ENCODE peak calls at places on chromosomes 4 and X, in eight cellular contexts. One of them, this sample, is unnamed. For H3K27me3, the result is how much of the 10 kb centered on the place peaks cover.

GRCh38 chr4:73679836-73680235 is 59.6 kb upstream of the RASSF6 start:
- DNase-seq in sigmoid colon: no peak
- DNase-seq in body of pancreas: no peak
- DNase-seq in fibroblast of lung: peak
- DNase-seq in keratinocyte: no peak
- DNase-seq in heart right ventricle: no peak
- DNase-seq in tibial artery: no peak
- DNase-seq in neural progenitor cell: no peak
- DNase-seq in this sample: peak

GRCh38 chr4:155400893-155401292 is 24.1 kb upstream of the MAP9 start:
- DNase-seq in sigmoid colon: no peak
- DNase-seq in body of pancreas: no peak
- DNase-seq in fibroblast of lung: no peak
- DNase-seq in keratinocyte: no peak
- DNase-seq in heart right ventricle: no peak
- DNase-seq in tibial artery: no peak
- DNase-seq in neural progenitor cell: no peak
- DNase-seq in this sample: no peak

GRCh38 chr4:185787926-185788679 is 23.9 kb downstream of the SORBS2 start:
- DNase-seq in sigmoid colon: no peak
- DNase-seq in body of pancreas: no peak
- DNase-seq in fibroblast of lung: no peak
- DNase-seq in keratinocyte: no peak
- DNase-seq in heart right ventricle: no peak
- DNase-seq in tibial artery: no peak
- DNase-seq in neural progenitor cell: peak
- DNase-seq in this sample: no peak

GRCh38 chrX:39327255-39327654 is 526.0 kb downstream of the MID1IP1 start:
- DNase-seq in sigmoid colon: no peak
- DNase-seq in body of pancreas: no peak
- DNase-seq in fibroblast of lung: no peak
- DNase-seq in keratinocyte: no peak
- DNase-seq in heart right ventricle: no peak
- DNase-seq in tibial artery: no peak
- DNase-seq in neural progenitor cell: no peak
- DNase-seq in this sample: no peak

GRCh38 chrX:107677909-107678308 is 49.6 kb downstream of the PRPS1 start:
- DNase-seq in sigmoid colon: no peak
- DNase-seq in body of pancreas: no peak
- DNase-seq in fibroblast of lung: no peak
- DNase-seq in keratinocyte: no peak
- DNase-seq in heart right ventricle: no peak
- DNase-seq in tibial artery: peak
- DNase-seq in neural progenitor cell: no peak
- DNase-seq in this sample: no peak

GRCh38 chr4:18203936-18204335 is 182.4 kb upstream of the LCORL start:
- DNase-seq in sigmoid colon: no peak
- DNase-seq in body of pancreas: no peak
- DNase-seq in fibroblast of lung: no peak
- DNase-seq in keratinocyte: no peak
- DNase-seq in heart right ventricle: no peak
- DNase-seq in tibial artery: no peak
- DNase-seq in neural progenitor cell: no peak
- DNase-seq in this sample: no peak

GRCh38 chr4:41887821-41888699 is 47.2 kb upstream of the TMEM33 start:
- DNase-seq in sigmoid colon: no peak
- DNase-seq in body of pancreas: peak
- DNase-seq in fibroblast of lung: peak
- DNase-seq in keratinocyte: peak
- DNase-seq in heart right ventricle: no peak
- DNase-seq in tibial artery: no peak
- DNase-seq in neural progenitor cell: peak
- DNase-seq in this sample: peak

GRCh38 chr4:25448379-25449109 is 71.5 kb downstream of the ANAPC4 start:
- DNase-seq in sigmoid colon: peak
- DNase-seq in body of pancreas: no peak
- DNase-seq in fibroblast of lung: peak
- DNase-seq in keratinocyte: peak
- DNase-seq in heart right ventricle: no peak
- DNase-seq in tibial artery: peak
- DNase-seq in neural progenitor cell: peak
- DNase-seq in this sample: peak

GRCh38 chr4:87882861-87883260 is 50.1 kb downstream of the MEPE start:
- DNase-seq in sigmoid colon: no peak
- DNase-seq in body of pancreas: no peak
- DNase-seq in fibroblast of lung: peak
- DNase-seq in keratinocyte: no peak
- DNase-seq in heart right ventricle: no peak
- DNase-seq in tibial artery: no peak
- DNase-seq in neural progenitor cell: no peak
- DNase-seq in this sample: no peak

GRCh38 chr4:168942985-168943384 is 67.1 kb downstream of the CBR4 start:
- DNase-seq in sigmoid colon: no peak
- DNase-seq in body of pancreas: no peak
- DNase-seq in fibroblast of lung: no peak
- DNase-seq in keratinocyte: no peak
- DNase-seq in heart right ventricle: no peak
- DNase-seq in tibial artery: no peak
- DNase-seq in neural progenitor cell: no peak
- DNase-seq in this sample: no peak

GRCh38 chr4:1154523-1155182 is 17.7 kb downstream of the SPON2 start:
- DNase-seq in sigmoid colon: peak
- DNase-seq in body of pancreas: peak
- DNase-seq in fibroblast of lung: peak
- DNase-seq in keratinocyte: no peak
- DNase-seq in heart right ventricle: no peak
- DNase-seq in tibial artery: peak
- DNase-seq in neural progenitor cell: no peak
- DNase-seq in this sample: no peak

GRCh38 chrX:16638533-16638932 is 11.4 kb upstream of the S100G start:
- DNase-seq in sigmoid colon: no peak
- DNase-seq in body of pancreas: no peak
- DNase-seq in fibroblast of lung: peak
- DNase-seq in keratinocyte: no peak
- DNase-seq in heart right ventricle: no peak
- DNase-seq in tibial artery: no peak
- DNase-seq in neural progenitor cell: no peak
- DNase-seq in this sample: no peak

GRCh38 chrX:82070948-82071347 is 869.0 kb downstream of the SH3BGRL start:
- DNase-seq in sigmoid colon: no peak
- DNase-seq in body of pancreas: no peak
- DNase-seq in fibroblast of lung: no peak
- DNase-seq in keratinocyte: no peak
- DNase-seq in heart right ventricle: no peak
- DNase-seq in tibial artery: no peak
- DNase-seq in neural progenitor cell: no peak
- DNase-seq in this sample: no peak

GRCh38 chr4:37066149-37066548 is 178.4 kb upstream of the NWD2 start:
- DNase-seq in sigmoid colon: no peak
- DNase-seq in body of pancreas: peak
- DNase-seq in fibroblast of lung: no peak
- DNase-seq in keratinocyte: no peak
- DNase-seq in heart right ventricle: no peak
- DNase-seq in tibial artery: no peak
- DNase-seq in neural progenitor cell: no peak
- DNase-seq in this sample: no peak

GRCh38 chr4:147753047-147753446 is 21.2 kb downstream of the ARHGAP10 start:
- DNase-seq in sigmoid colon: no peak
- DNase-seq in body of pancreas: no peak
- DNase-seq in fibroblast of lung: peak
- DNase-seq in keratinocyte: no peak
- DNase-seq in heart right ventricle: no peak
- DNase-seq in tibial artery: no peak
- DNase-seq in neural progenitor cell: no peak
- DNase-seq in this sample: no peak

GRCh38 chr4:147754037-147754445 is 22.2 kb downstream of the ARHGAP10 start:
- DNase-seq in sigmoid colon: no peak
- DNase-seq in body of pancreas: no peak
- DNase-seq in fibroblast of lung: peak
- DNase-seq in keratinocyte: no peak
- DNase-seq in heart right ventricle: no peak
- DNase-seq in tibial artery: no peak
- DNase-seq in neural progenitor cell: peak
- DNase-seq in this sample: no peak

GRCh38 chr4:147760176-147760575 is 28.3 kb downstream of the ARHGAP10 start:
- DNase-seq in sigmoid colon: no peak
- DNase-seq in body of pancreas: peak
- DNase-seq in fibroblast of lung: no peak
- DNase-seq in keratinocyte: no peak
- DNase-seq in heart right ventricle: no peak
- DNase-seq in tibial artery: no peak
- DNase-seq in neural progenitor cell: no peak
- DNase-seq in this sample: no peak

GRCh38 chr4:147756417-147756816 is 24.5 kb downstream of the ARHGAP10 start:
- DNase-seq in sigmoid colon: no peak
- DNase-seq in body of pancreas: no peak
- DNase-seq in fibroblast of lung: no peak
- DNase-seq in keratinocyte: no peak
- DNase-seq in heart right ventricle: no peak
- DNase-seq in tibial artery: no peak
- DNase-seq in neural progenitor cell: no peak
- DNase-seq in this sample: no peak

GRCh38 chr4:147755567-147756295 is 23.8 kb downstream of the ARHGAP10 start:
- DNase-seq in sigmoid colon: no peak
- DNase-seq in body of pancreas: no peak
- DNase-seq in fibroblast of lung: peak
- DNase-seq in keratinocyte: no peak
- DNase-seq in heart right ventricle: no peak
- DNase-seq in tibial artery: no peak
- DNase-seq in neural progenitor cell: no peak
- DNase-seq in this sample: no peak
- H3K4me3 ChIP-seq in sigmoid colon: peak
- H3K4me3 ChIP-seq in body of pancreas: no peak
- H3K4me3 ChIP-seq in fibroblast of lung: peak
- H3K4me3 ChIP-seq in keratinocyte: no peak
- H3K4me3 ChIP-seq in heart right ventricle: no peak
- H3K4me3 ChIP-seq in tibial artery: peak
- H3K4me3 ChIP-seq in neural progenitor cell: no peak
- H3K4me3 ChIP-seq in this sample: no peak

GRCh38 chr4:3875466-3875865 is 109.3 kb downstream of the ADRA2C start:
- DNase-seq in sigmoid colon: peak
- DNase-seq in body of pancreas: no peak
- DNase-seq in fibroblast of lung: no peak
- DNase-seq in keratinocyte: no peak
- DNase-seq in heart right ventricle: no peak
- DNase-seq in tibial artery: no peak
- DNase-seq in neural progenitor cell: no peak
- DNase-seq in this sample: no peak

GRCh38 chr4:3872834-3873313 is 106.7 kb downstream of the ADRA2C start:
- DNase-seq in sigmoid colon: no peak
- DNase-seq in body of pancreas: no peak
- DNase-seq in fibroblast of lung: no peak
- DNase-seq in keratinocyte: no peak
- DNase-seq in heart right ventricle: no peak
- DNase-seq in tibial artery: no peak
- DNase-seq in neural progenitor cell: no peak
- DNase-seq in this sample: no peak

GRCh38 chr4:3871881-3872833 is 106.0 kb downstream of the ADRA2C start:
- DNase-seq in sigmoid colon: peak
- DNase-seq in body of pancreas: no peak
- DNase-seq in fibroblast of lung: no peak
- DNase-seq in keratinocyte: no peak
- DNase-seq in heart right ventricle: no peak
- DNase-seq in tibial artery: peak
- DNase-seq in neural progenitor cell: no peak
- DNase-seq in this sample: no peak

GRCh38 chr4:3874525-3875110 is 108.4 kb downstream of the ADRA2C start:
- DNase-seq in sigmoid colon: peak
- DNase-seq in body of pancreas: no peak
- DNase-seq in fibroblast of lung: no peak
- DNase-seq in keratinocyte: no peak
- DNase-seq in heart right ventricle: no peak
- DNase-seq in tibial artery: peak
- DNase-seq in neural progenitor cell: no peak
- DNase-seq in this sample: no peak

DNA sequence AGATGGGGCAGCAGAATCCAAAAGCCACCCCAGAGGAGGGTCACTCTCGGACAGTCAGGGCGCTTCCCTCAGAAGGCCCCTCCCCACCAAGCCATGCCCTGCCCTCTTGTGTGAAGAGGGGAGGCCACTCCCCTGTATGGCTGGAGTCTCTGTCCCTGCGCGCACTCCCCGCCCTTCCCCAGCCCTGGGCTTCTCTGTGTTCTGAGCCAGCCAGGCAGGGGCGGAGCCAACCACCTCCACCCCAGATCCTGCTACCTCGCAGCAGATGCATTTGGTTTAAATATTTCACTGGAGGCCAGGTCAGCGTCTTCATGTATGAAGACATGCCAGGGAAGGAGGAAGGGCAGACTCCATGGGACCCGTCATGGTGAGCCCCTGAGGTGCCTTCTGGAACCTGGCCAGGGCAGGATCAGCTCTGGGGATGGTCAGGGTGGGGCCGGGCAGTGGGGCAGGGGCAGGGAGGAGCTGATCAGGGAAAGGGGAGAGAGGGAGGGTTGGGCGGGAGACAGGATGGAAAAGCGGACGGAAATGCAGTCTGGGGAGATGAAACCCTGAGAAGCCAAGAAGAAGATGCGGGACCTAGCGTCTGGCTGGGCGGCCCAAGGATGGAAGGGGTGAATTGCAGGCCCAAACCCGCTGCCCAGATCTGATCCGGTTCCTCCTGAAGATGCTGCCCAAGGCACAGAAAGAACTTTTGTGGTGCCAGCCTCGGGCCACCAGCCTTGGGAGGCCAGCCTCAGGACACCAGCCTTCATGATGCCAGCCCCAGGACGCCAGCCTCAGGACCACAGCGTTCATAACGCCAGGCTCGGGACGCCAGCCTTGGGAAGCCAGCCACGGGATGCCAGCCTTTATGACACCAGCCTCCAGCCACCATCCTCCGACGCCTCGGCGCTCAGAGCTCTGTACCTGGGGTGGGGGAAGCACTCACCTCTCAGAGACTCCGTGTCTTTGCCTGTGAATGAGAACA is 107.5 kb downstream of the ADRA2C start:
- DNase-seq in sigmoid colon: peak
- DNase-seq in body of pancreas: no peak
- DNase-seq in fibroblast of lung: no peak
- DNase-seq in keratinocyte: no peak
- DNase-seq in heart right ventricle: no peak
- DNase-seq in tibial artery: peak
- DNase-seq in neural progenitor cell: peak
- DNase-seq in this sample: no peak
- H3K27me3 ChIP-seq in sigmoid colon: under half
- H3K27me3 ChIP-seq in body of pancreas: under half
- H3K27me3 ChIP-seq in fibroblast of lung: under half
- H3K27me3 ChIP-seq in keratinocyte: under half
- H3K27me3 ChIP-seq in heart right ventricle: half or more
- H3K27me3 ChIP-seq in tibial artery: half or more
- H3K27me3 ChIP-seq in neural progenitor cell: half or more
- H3K27me3 ChIP-seq in this sample: under half

GRCh38 chr4:55500072-55500471 is 46.6 kb downstream of the CLOCK start:
- DNase-seq in sigmoid colon: no peak
- DNase-seq in body of pancreas: no peak
- DNase-seq in fibroblast of lung: no peak
- DNase-seq in keratinocyte: no peak
- DNase-seq in heart right ventricle: no peak
- DNase-seq in tibial artery: no peak
- DNase-seq in neural progenitor cell: no peak
- DNase-seq in this sample: no peak
- TF ChIP-seq CTCF in sigmoid colon: no peak
- TF ChIP-seq CTCF in body of pancreas: no peak
- TF ChIP-seq CTCF in fibroblast of lung: no peak
- TF ChIP-seq CTCF in keratinocyte: no peak
- TF ChIP-seq CTCF in heart right ventricle: no peak
- TF ChIP-seq CTCF in tibial artery: no peak
- TF ChIP-seq CTCF in neural progenitor cell: no peak
- TF ChIP-seq CTCF in this sample: no peak

GRCh38 chr4:15479913-15480185 is 10.2 kb downstream of the CC2D2A start:
- DNase-seq in sigmoid colon: no peak
- DNase-seq in body of pancreas: no peak
- DNase-seq in fibroblast of lung: peak
- DNase-seq in keratinocyte: no peak
- DNase-seq in heart right ventricle: no peak
- DNase-seq in tibial artery: no peak
- DNase-seq in neural progenitor cell: no peak
- DNase-seq in this sample: peak
- H3K4me3 ChIP-seq in sigmoid colon: peak
- H3K4me3 ChIP-seq in body of pancreas: no peak
- H3K4me3 ChIP-seq in fibroblast of lung: peak
- H3K4me3 ChIP-seq in keratinocyte: peak
- H3K4me3 ChIP-seq in heart right ventricle: peak
- H3K4me3 ChIP-seq in tibial artery: peak
- H3K4me3 ChIP-seq in neural progenitor cell: peak
- H3K4me3 ChIP-seq in this sample: peak

This sample was measured in BJ.